ENCODE peak calls at places on chromosome 11, in ten cellular contexts. N, L, O, K, U, Z, V, W, G and I are unnamed samples.

GRCh38 chr11:113730887-113731726 is 25.0 kb upstream of the TMPRSS5 start:
- DNase-seq in Z (no peak), L (no peak), V (peak; percentile 9), K (no peak), G (peak; percentile 70), U (no peak), N (peak; percentile 28), O (no peak), W (peak; percentile 20), I (peak; percentile 19)

GRCh38 chr11:22787565-22788162 is 41.9 kb downstream of the SVIP start:
- DNase-seq in U (no peak), N (no peak), W (no peak), O (no peak), L (no peak), Z (no peak), V (peak; percentile 1), G (peak; percentile 17), K (no peak), I (no peak)

GRCh38 chr11:64099436-64099835 is 63.7 kb downstream of the FLRT1 start:
- DNase-seq in Z (no peak), U (no peak), W (no peak), L (no peak), O (no peak), N (no peak), K (no peak), V (no peak), G (no peak), I (no peak)

GRCh38 chr11:112563808-112564207 is 303.1 kb upstream of the PLET1 start:
- DNase-seq in V (no peak), N (no peak), G (no peak), U (no peak), L (no peak), Z (no peak), W (no peak), K (no peak), O (no peak), I (no peak)

GRCh38 chr11:26439854-26440253 is 107.9 kb downstream of the ANO3 start:
- DNase-seq in L (no peak), O (no peak), N (no peak), K (no peak), G (no peak), Z (no peak), U (no peak), V (no peak), W (no peak), I (no peak)

GRCh38 chr11:26951849-26952515 is 41.9 kb upstream of the FIBIN start:
- DNase-seq in O (no peak), U (no peak), L (no peak), K (no peak), Z (no peak), V (no peak), N (no peak), G (peak; percentile 4), W (no peak), I (no peak)

GRCh38 chr11:1041149-1041467 is 4.6 kb upstream of the MUC6 start:
- DNase-seq in Z (peak; percentile 55), G (peak; percentile 1), K (no peak), U (no peak), O (no peak), N (no peak), V (no peak), W (peak; percentile 9), L (no peak), I (no peak)

GRCh38 chr11:13674799-13675509 is 6.5 kb downstream of the FAR1 start:
- DNase-seq in L (no peak), W (no peak), G (no peak), O (no peak), U (no peak), V (no peak), Z (no peak), K (no peak), N (no peak), I (no peak)

GRCh38 chr11:14764899-14765527 is 121.4 kb downstream of the PDE3B start:
- DNase-seq in G (no peak), V (no peak), U (no peak), Z (no peak), L (no peak), W (no peak), K (no peak), O (no peak), N (no peak), I (peak; percentile 34)

GRCh38 chr11:86578727-86579405 is 93.5 kb downstream of the ME3 start:
- DNase-seq in Z (no peak), K (no peak), G (no peak), U (no peak), W (no peak), V (no peak), L (no peak), N (no peak), O (no peak), I (no peak)

GRCh38 chr11:78560066-78560597 is 14.5 kb downstream of the NARS2 start:
- DNase-seq in L (no peak), G (no peak), O (no peak), W (no peak), U (no peak), Z (no peak), V (no peak), N (no peak), K (no peak), I (no peak)
- H3K36me3 ChIP-seq in L (peaks cover 2% of the 10 kb centered on the region), G (peaks cover 52% of the 10 kb centered on the region), O (no peaks in the 10 kb centered on the region), W (peaks cover 31% of the 10 kb centered on the region), U (no peaks in the 10 kb centered on the region), Z (no peaks in the 10 kb centered on the region), V (no peaks in the 10 kb centered on the region), N (peaks cover 31% of the 10 kb centered on the region), K (peaks cover 7% of the 10 kb centered on the region), I (no peaks in the 10 kb centered on the region)

DNA sequence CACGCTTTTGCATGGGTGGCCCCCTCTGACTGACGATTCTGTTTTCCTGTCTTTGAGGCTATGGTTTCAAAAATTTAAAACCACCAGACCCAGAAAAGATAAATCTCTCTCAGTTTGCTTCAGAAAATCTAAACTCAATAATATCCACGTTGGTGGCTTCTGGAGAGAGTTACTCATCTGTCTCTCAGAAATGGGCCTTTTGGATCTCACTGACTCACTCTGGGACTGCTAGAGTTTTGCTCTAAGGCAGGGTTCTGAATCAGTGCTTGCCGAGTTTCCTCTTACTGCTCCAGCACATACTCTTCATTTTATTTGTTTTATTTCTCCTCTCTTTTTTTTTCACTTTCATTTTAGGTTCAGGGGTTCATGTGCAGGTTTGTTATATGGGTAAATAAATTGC is 305.7 kb downstream of the BLID start:
- DNase-seq in K (no peak), G (no peak), Z (no peak), N (no peak), U (no peak), W (no peak), V (peak; percentile 51), L (no peak), O (no peak), I (no peak)
- H3K4me3 ChIP-seq in K (no peak overlapping the region), G (no peak overlapping the region), Z (no peak overlapping the region), N (no peak overlapping the region), U (no peak overlapping the region), W (no peak overlapping the region), V (no peak overlapping the region), L (no peak overlapping the region), O (no peak overlapping the region), I (no peak overlapping the region)

DNA sequence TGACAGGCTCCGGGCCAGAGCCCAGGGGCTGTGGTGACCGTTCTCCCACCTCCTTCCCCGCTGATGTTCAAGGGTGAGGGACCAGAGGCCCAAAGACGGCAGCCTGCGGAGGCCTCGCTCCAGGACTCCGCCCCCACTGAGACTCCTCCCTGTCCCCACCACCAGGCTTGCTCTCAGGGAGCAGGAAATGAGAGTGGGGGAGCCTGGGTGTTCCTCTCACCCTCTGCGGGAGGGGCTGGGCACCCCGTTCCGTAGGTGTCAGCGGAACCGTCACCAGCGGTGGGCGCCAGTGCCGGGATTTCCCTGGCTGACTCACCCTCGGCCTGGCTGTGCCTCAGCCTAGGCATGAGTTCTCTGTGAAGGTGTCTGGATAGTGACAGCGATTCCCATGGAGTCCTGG is 15.7 kb downstream of the DAGLA start:
- DNase-seq in K (peak; percentile 91), Z (peak; percentile 91), G (peak; percentile 25), V (peak; percentile 29), O (peak; percentile 69), U (peak; percentile 59), W (peak; percentile 86), N (peak; percentile 86), L (peak; percentile 46), I (peak; percentile 72)
- TF ChIP-seq CTCF in K (no peak), Z (peak; percentile 27), G (no peak), V (peak; percentile 28), O (no peak), U (no peak), W (peak; percentile 10), N (no peak), L (no peak), I (peak; percentile 12)

DNA sequence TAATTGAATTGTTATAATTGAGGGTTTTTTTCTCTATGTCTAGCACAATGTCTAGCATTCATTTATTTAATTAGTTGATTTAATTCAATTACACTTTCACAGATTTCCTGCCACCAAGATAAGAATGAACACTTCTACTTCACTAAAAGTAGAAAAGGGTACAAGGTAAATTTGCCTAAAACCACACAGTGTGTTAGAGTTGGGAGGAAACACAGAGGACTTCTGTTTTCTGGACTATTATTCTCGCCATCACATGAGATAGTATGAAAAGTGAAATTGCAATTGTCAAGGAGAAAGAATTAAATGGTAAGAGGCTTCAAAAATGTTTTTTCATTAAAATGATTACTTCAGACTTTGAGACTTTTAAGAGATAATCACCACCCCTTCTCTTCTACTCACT is 109.5 kb downstream of the ETS1 start:
- DNase-seq in Z (no peak), K (no peak), G (no peak), V (no peak), L (no peak), O (no peak), U (no peak), N (no peak), W (no peak), I (no peak)
- H3K36me3 ChIP-seq in Z (peaks cover 5% of the 10 kb centered on the region), K (peaks cover 14% of the 10 kb centered on the region), G (no peaks in the 10 kb centered on the region), V (peaks cover 12% of the 10 kb centered on the region), L (peaks cover 9% of the 10 kb centered on the region), O (peaks cover 12% of the 10 kb centered on the region), U (no peaks in the 10 kb centered on the region), N (peaks cover 72% of the 10 kb centered on the region), W (peaks cover 38% of the 10 kb centered on the region), I (peaks cover 1% of the 10 kb centered on the region)